ENCODE peak calls at places on chromosomes 6 and 20, in five cellular contexts. C is neural crest cell, R is astrocyte of the cerebellum, W is A549, T is BJ. Q is an unnamed sample.

GRCh38 chr6:6659600-6660327 is 71.2 kb downstream of the LY86 start:
- DNase-seq in W (no peak), T (no peak), R (no peak), C (no peak), Q (no peak)

GRCh38 chr6:119148825-119149525 is 70.5 kb upstream of the FAM184A start:
- DNase-seq in C (no peak), R (peak), T (no peak), W (no peak), Q (no peak)

GRCh38 chr6:139846538-139847321 is 472.3 kb upstream of the CITED2 start:
- DNase-seq in T (no peak), R (no peak), C (no peak), W (no peak), Q (no peak)

GRCh38 chr6:31525932-31526591 is 2.7 kb upstream of the MCCD1 start:
- DNase-seq in C (no peak), W (no peak), R (no peak), T (peak), Q (no peak)

GRCh38 chr20:16256981-16257380 is 316.3 kb downstream of the KIF16B start:
- DNase-seq in C (no peak), W (no peak), T (no peak), R (no peak), Q (no peak)

GRCh38 chr6:41072836-41073202 is at the start of gene NFYA:
- DNase-seq in R (no peak), T (no peak), C (no peak), W (no peak), Q (no peak)

GRCh38 chr6:7292856-7293255 is 20.1 kb downstream of the SSR1 start:
- DNase-seq in T (no peak), C (no peak), R (no peak), W (no peak), Q (no peak)

GRCh38 chr6:79872986-79873385 is 74.4 kb downstream of the ELOVL4 start:
- DNase-seq in R (no peak), W (peak), T (peak), C (no peak), Q (no peak)

GRCh38 chr6:168134399-168135201 is 55.6 kb upstream of the FRMD1 start:
- DNase-seq in C (no peak), W (no peak), R (no peak), T (no peak), Q (no peak)

GRCh38 chr6:79813854-79814477 is 133.4 kb downstream of the ELOVL4 start:
- DNase-seq in C (peak), T (no peak), W (peak), R (peak), Q (peak)

GRCh38 chr20:59752101-59752586 is 147.8 kb downstream of the PHACTR3 start:
- DNase-seq in W (no peak), R (no peak), T (no peak), C (no peak), Q (no peak)

GRCh38 chr6:170090561-170090960 is 200.3 kb downstream of the DLL1 start:
- DNase-seq in R (no peak), C (no peak), W (no peak), T (no peak), Q (no peak)

GRCh38 chr20:9492067-9492466 is 22.3 kb upstream of the LAMP5 start:
- DNase-seq in R (no peak), C (no peak), W (no peak), T (no peak), Q (no peak)

GRCh38 chr6:82374481-82374880 is 10.9 kb downstream of the TPBG start:
- DNase-seq in C (no peak), R (no peak), W (peak), T (no peak), Q (no peak)

GRCh38 chr6:52546192-52546591 is 30.7 kb downstream of the TRAM2 start:
- DNase-seq in R (no peak), W (no peak), C (no peak), T (no peak), Q (no peak)

GRCh38 chr6:9140861-9141534 is 705.7 kb upstream of the SLC35B3 start:
- DNase-seq in W (no peak), T (peak), C (no peak), R (no peak), Q (peak)

GRCh38 chr6:167506443-167507231 is 181.8 kb downstream of the TTLL2 start:
- DNase-seq in T (no peak), R (no peak), W (no peak), C (no peak), Q (no peak)

GRCh38 chr6:37021356-37022129 is 16.1 kb downstream of the FGD2 start:
- DNase-seq in R (no peak), T (no peak), W (peak), C (no peak), Q (no peak)

GRCh38 chr6:73710470-73710869 is 14.5 kb downstream of the CD109 start:
- DNase-seq in T (no peak), C (no peak), W (peak), R (peak), Q (no peak)

GRCh38 chr6:13624871-13625288 is 9.7 kb downstream of the NOL7 start:
- DNase-seq in C (no peak), W (peak), R (no peak), T (no peak), Q (no peak)

GRCh38 chr6:36329798-36330291 is 6.8 kb downstream of the BNIP5 start:
- DNase-seq in R (no peak), T (no peak), W (no peak), C (no peak), Q (no peak)

GRCh38 chr6:34243131-34243771 is 5.6 kb downstream of the SMIM29 start:
- DNase-seq in W (no peak), C (no peak), R (no peak), T (no peak), Q (no peak)

GRCh38 chr6:34246249-34246562 is 2.6 kb downstream of the SMIM29 start:
- DNase-seq in C (no peak), W (no peak), T (no peak), R (no peak), Q (no peak)

GRCh38 chr6:34246563-34247391 is 2.0 kb downstream of the SMIM29 start:
- DNase-seq in T (no peak), R (no peak), C (peak), W (peak), Q (no peak)

GRCh38 chr6:34242252-34243130 is 5.8 kb downstream of the HMGA1 start:
- DNase-seq in T (no peak), R (no peak), C (no peak), W (no peak), Q (no peak)

DNA sequence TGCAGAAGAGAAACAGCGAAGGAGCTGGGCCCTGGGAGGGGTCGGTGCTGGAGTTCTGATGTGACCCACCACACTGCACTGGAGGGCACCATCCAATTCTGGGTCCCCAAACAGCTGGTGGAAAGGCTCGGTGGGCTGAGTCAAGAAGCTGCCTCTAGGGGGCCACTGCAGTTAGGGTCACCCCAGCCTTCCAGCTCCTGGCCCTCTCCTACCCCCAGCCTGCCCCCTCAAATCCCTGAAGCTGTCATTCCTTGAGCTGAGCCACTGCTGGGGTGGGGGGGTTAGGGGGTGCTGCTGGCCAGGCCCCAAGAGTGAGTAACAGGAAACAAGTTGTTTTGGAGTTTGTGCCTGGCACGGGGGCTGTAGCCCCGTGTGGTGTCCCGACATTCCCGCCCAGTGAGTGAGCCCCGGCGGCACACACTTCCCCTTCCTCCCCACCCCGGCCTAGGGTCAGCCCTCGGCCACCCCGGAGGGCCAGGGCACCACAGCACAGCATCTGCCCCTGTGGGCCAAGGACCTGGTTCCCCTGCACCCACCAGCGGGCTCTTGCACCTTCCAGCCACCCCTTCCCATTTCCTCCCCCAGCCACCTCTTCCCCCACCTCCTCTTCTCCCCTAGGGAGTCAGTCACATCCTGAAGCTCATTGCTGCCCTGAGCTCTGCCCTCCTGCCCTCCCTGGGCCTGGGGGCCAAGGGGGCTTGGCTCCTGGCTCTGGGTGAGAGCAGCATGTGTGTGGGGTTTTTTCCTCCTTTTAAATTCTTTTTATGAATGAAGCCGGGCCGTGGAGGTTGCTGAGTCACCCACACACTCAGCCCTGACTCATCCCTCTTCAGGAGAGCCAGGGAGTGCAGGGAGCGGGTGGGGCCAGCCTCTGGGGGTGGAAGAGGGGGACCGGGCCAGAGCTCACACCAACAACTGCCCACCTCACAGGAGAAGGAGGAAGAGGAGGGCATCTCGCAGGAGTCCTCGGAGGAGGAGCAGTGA is 4.6 kb downstream of the SMIM29 start:
- DNase-seq in T (peak), R (peak), W (peak), C (no peak), Q (peak)
- TF ChIP-seq CTCF in T (peak), R (peak), W (peak), C (peak), Q (peak)

GRCh38 chr6:34106900-34107299 is 39.0 kb downstream of the GRM4 start:
- DNase-seq in R (no peak), W (no peak), T (no peak), C (no peak), Q (no peak)

GRCh38 chr6:34108159-34108558 is 37.7 kb downstream of the GRM4 start:
- DNase-seq in R (no peak), C (no peak), W (no peak), T (no peak), Q (no peak)

GRCh38 chr6:34104186-34104585 is 41.7 kb downstream of the GRM4 start:
- DNase-seq in C (no peak), T (no peak), W (no peak), R (no peak), Q (no peak)

GRCh38 chr6:34104628-34105027 is 41.3 kb downstream of the GRM4 start:
- DNase-seq in W (no peak), R (no peak), C (no peak), T (no peak), Q (no peak)

DNA sequence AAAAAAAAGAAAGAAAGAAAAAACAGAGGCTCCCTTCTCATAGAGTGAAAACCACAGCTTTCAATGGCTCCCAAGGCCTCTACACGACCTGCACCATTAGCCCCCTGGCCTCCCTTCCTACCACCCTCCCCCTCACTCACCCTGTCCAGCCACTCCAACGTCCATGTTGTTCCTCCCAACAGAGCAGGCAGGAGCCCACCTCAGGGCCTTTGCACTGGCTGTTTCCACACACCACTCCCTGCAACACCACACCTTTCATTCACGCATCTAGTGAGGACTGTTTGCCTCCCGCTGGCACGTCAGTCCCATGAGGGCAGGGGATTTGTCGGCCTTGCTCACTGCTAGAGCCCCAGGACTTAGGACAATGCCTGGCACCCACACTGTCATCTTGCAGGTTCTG is 39.5 kb downstream of the GRM4 start:
- DNase-seq in W (no peak), C (no peak), T (no peak), R (no peak), Q (no peak)
- TF ChIP-seq CTCF in W (no peak), C (no peak), T (no peak), R (no peak), Q (no peak)

GRCh38 chr6:26489926-26490575 is 10.1 kb upstream of the BTN1A1 start:
- DNase-seq in T (no peak), C (no peak), R (no peak), W (no peak), Q (no peak)

GRCh38 chr6:26490576-26490964 is 9.5 kb upstream of the BTN1A1 start:
- DNase-seq in W (no peak), T (no peak), R (no peak), C (no peak), Q (no peak)

GRCh38 chr6:26491604-26492003 is 8.5 kb upstream of the BTN1A1 start:
- DNase-seq in R (no peak), T (no peak), C (no peak), W (no peak), Q (no peak)

GRCh38 chr6:26494117-26494516 is 6.0 kb upstream of the BTN1A1 start:
- DNase-seq in W (no peak), T (no peak), R (no peak), C (no peak), Q (no peak)

GRCh38 chr6:26493258-26493657 is 6.8 kb upstream of the BTN1A1 start:
- DNase-seq in R (no peak), W (peak), T (no peak), C (no peak), Q (no peak)
- TF ChIP-seq CTCF in R (peak), W (no peak), T (peak), C (peak), Q (peak)

GRCh38 chr6:15810618-15811017 is 147.8 kb upstream of the DTNBP1 start:
- DNase-seq in T (no peak), W (no peak), R (no peak), C (no peak), Q (no peak)

GRCh38 chr6:15816661-15817060 is 153.8 kb upstream of the DTNBP1 start:
- DNase-seq in C (no peak), W (no peak), T (no peak), R (no peak), Q (no peak)

GRCh38 chr6:15817100-15817499 is 154.3 kb upstream of the DTNBP1 start:
- DNase-seq in C (no peak), R (no peak), T (no peak), W (no peak), Q (no peak)

GRCh38 chr6:15811107-15811506 is 148.3 kb upstream of the DTNBP1 start:
- DNase-seq in T (no peak), R (no peak), C (no peak), W (no peak), Q (no peak)
- TF ChIP-seq CTCF in T (no peak), R (no peak), C (no peak), W (no peak), Q (no peak)

DNA sequence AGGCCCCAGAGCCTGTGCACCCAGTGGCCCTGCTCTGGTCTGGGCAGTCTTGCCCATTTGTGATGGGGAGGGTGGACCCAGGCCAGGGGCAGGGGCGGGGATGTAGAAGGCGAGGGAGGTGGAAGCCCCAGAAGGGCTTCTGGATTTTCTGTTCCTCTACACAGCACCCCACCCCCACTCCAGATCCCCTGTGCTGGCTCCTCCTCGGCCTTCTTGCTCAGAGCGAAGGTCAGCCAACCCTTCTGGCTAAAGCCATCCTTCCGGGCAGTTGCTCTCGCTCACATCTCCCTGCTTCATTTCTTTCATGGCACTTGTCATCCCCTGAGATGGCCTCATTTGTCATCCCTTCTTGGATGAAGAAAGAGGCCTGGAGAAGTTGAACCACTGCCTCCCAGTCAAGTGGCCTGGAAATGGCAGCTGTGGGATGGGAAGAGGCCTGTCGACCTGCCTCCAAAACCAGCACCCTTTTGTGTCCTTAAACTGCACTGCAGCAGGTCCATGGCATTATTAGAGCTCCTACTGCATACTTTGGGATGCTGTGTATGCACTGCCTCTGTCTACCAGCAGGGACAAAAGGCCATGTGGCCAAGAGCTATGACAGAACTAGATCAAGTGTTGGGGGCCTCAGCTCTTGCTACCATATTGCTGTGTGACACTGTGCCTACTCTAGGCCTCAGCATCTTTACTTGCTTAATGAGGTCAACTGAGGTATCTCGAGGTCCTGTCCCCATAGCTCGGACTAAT is 19.9 kb downstream of the PEDS1 start:
- DNase-seq in W (no peak), R (no peak), T (no peak), C (no peak), Q (no peak)
- TF ChIP-seq CTCF in W (no peak), R (peak), T (peak), C (peak), Q (no peak)

DNA sequence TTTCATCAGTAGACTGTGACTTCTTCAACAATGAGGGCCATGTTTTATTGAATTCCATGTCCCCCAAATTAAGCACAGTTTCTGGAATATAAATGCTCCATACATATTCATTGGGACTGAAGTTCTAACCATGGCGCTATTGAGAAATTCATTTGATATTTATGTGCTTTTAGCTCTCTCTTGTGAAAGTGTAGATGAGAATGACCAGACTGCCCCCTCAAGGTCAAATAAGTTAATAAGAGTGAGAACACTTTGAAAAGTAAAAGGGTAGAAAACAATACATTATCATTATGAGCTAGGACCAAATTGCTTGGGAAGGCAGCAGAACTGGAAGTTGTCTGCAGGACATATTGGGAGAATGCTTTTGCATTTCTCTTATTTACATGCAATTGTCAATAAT is 597.9 kb downstream of the EPM2A start:
- DNase-seq in T (no peak), W (peak), C (no peak), R (no peak), Q (peak)
- TF ChIP-seq CTCF in T (no peak), W (no peak), C (peak), R (no peak), Q (peak)

GRCh38 chr6:15504040-15504491 is 158.8 kb downstream of the DTNBP1 start:
- DNase-seq in R (no peak), T (no peak), C (no peak), W (no peak), Q (no peak)
- TF ChIP-seq CTCF in R (peak), T (peak), C (no peak), W (no peak), Q (no peak)

DNA sequence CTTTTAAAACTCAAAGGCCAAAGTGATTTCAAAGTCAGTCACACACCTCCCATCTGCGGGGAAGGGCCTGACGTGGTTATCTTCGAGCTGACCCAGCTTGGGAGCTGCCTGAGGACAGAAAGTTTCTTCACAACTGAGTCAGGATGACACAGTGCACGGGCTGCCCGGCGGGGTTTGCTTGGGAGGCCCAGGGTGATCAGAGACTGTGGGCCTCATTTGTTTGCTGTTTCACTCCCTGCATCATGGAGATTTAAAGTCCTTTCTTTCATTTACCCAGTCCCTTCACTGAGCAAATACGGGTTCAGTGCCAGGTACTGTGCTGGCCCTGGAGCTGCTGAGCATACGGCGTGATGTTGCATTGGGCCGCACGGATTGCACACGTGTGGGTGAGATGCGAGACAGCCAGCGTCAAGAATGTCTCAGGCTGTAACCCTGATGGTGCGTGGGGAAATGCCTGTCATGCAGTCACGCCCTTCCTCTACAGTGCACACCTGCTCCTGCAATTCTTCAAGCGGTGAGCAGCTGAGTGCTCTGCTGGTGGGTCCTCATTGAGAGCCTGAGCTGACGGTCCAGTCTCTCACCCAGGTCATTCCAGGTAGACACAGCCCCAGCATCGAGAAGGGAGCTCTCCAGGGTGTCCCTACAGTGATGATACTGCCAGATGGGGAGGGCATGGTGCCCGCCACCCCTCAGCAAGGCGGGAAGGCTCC is 82.7 kb upstream of the PMEPA1 start:
- DNase-seq in R (no peak), C (no peak), W (no peak), T (no peak), Q (no peak)
- TF ChIP-seq CTCF in R (no peak), C (no peak), W (no peak), T (no peak), Q (no peak)

GRCh38 chr6:84967389-84967788 is 203.0 kb upstream of the TBX18 start:
- DNase-seq in T (no peak), C (peak), W (peak), R (no peak), Q (peak)
- TF ChIP-seq CTCF in T (peak), C (peak), W (peak), R (peak), Q (peak)

GRCh38 chr6:111027219-111027618 is 45.4 kb downstream of the RPF2 start:
- DNase-seq in T (no peak), W (peak), R (no peak), C (no peak), Q (no peak)
- TF ChIP-seq CTCF in T (no peak), W (no peak), R (no peak), C (no peak), Q (no peak)